ENCODE peak calls at places on chromosome 21, in six cellular contexts. L is heart right ventricle, X is ovary, O is HFF-Myc, C is nephron progenitor cell, H is H9. U is an unnamed sample.

GRCh38 chr21:25331286-25331685 is 276.0 kb downstream of the MRPL39 start:
- DNase-seq in L (no peak), X (no peak), O (no peak), C (no peak), H (no peak), U (no peak)

GRCh38 chr21:28298251-28298672 is 694.4 kb downstream of the LTN1 start:
- DNase-seq in L (no peak), X (no peak), O (no peak), C (no peak), H (no peak), U (peak; percentile 34)

GRCh38 chr21:17828223-17828622 is 9.1 kb upstream of the C21orf91 start:
- DNase-seq in L (no peak), X (no peak), O (no peak), C (no peak), H (no peak), U (peak; percentile 44)

GRCh38 chr21:25710550-25710949 is 24.2 kb downstream of the ATP5PF start:
- DNase-seq in L (no peak), X (no peak), O (no peak), C (no peak), H (no peak), U (no peak)

GRCh38 chr21:28899744-28900143 is 92.9 kb downstream of the LTN1 start:
- DNase-seq in L (no peak), X (no peak), O (no peak), C (no peak), H (no peak), U (no peak)

GRCh38 chr21:25573409-25574206 is 33.7 kb downstream of the MRPL39 start:
- DNase-seq in L (no peak), X (no peak), O (peak; percentile 92), C (no peak), H (no peak), U (peak; percentile 74)

GRCh38 chr21:46048926-46049889 is 48.7 kb upstream of the COL6A2 start:
- DNase-seq in L (peak; percentile 84), X (peak; percentile 97), O (peak; percentile 99), C (no peak), H (peak; percentile 59), U (peak; percentile 99)

GRCh38 chr21:25501996-25502665 is 105.2 kb downstream of the MRPL39 start:
- DNase-seq in L (no peak), X (no peak), O (no peak), C (no peak), H (no peak), U (no peak)

GRCh38 chr21:30567617-30568016 is 6.5 kb upstream of the KRTAP19-7 start:
- DNase-seq in L (no peak), X (no peak), O (no peak), C (no peak), H (no peak), U (no peak)

GRCh38 chr21:22083899-22084298 is 1085.7 kb downstream of the NCAM2 start:
- DNase-seq in L (no peak), X (no peak), O (no peak), C (no peak), H (no peak), U (no peak)

GRCh38 chr21:41360072-41360821 is 1.6 kb upstream of the MX2 start:
- DNase-seq in L (no peak), X (peak; percentile 37), O (no peak), C (no peak), H (peak; percentile 64), U (no peak)

GRCh38 chr21:41866274-41866809 is 12.8 kb downstream of the PRDM15 start:
- DNase-seq in L (no peak), X (no peak), O (no peak), C (no peak), H (no peak), U (no peak)

GRCh38 chr21:25563399-25564116 is 43.7 kb downstream of the MRPL39 start:
- DNase-seq in L (no peak), X (no peak), O (no peak), C (no peak), H (no peak), U (no peak)

GRCh38 chr21:15159382-15160020 is 94.7 kb upstream of the NRIP1 start:
- DNase-seq in L (no peak), X (no peak), O (no peak), C (no peak), H (no peak), U (no peak)

GRCh38 chr21:42102063-42102462 is 30.9 kb downstream of the UMODL1 start:
- DNase-seq in L (no peak), X (no peak), O (no peak), C (no peak), H (no peak), U (peak; percentile 34)

GRCh38 chr21:39422468-39423241 is 22.9 kb downstream of the LCA5L start:
- DNase-seq in L (no peak), X (no peak), O (no peak), C (no peak), H (no peak), U (no peak)

GRCh38 chr21:39694750-39695149 is 50.2 kb upstream of the IGSF5 start:
- DNase-seq in L (no peak), X (no peak), O (no peak), C (no peak), H (no peak), U (no peak)

GRCh38 chr21:40830836-40831235 is 16.1 kb downstream of the DSCAM start:
- DNase-seq in L (no peak), X (no peak), O (no peak), C (no peak), H (peak; percentile 31), U (no peak)

DNA sequence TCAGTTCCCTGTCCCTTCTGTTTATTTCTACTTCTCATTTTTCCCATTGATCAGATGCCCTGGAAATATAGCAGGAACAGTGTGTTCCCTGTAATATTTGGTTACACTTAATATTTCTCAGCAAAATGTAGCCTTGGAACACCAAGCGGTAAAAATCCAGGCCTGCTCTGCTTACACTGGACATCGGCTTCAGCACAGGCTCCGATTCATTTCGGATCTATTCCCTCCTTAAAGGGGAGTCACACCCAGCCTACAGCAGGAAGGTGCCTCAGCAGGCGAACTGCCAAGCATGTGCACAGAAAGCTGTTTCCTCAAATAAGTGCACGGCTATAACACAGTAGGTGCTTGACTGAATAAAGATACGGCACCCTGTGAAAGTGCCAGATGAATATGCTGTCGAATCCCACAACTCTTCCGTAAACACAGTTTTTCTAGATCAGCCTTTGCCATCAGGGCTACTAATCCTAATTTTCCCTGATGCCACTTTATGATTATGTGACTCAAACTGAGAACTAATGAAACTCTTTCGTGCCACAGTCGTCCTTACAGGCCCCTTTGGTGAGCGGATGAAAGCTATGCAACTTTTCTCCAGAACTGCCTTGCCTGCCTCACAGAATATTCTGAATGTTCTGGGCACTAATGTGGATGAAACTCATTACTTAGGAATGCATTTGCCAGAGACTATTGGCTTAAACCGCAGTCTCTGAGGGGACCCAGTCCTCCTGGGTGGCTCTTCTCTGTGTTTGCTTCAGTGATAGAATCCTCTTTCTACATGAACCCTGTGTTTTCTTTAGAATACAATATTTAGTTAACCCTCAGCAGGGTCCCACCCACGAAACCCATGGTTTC is 275.5 kb upstream of the RUNX1 start:
- DNase-seq in L (no peak), X (peak; percentile 42), O (peak; percentile 30), C (no peak), H (no peak), U (peak; percentile 71)
- TF ChIP-seq CTCF in L (no peak), X (no peak), O (no peak), C (no peak), H (no peak), U (no peak)

GRCh38 chr21:35933466-35933865 is 126.9 kb downstream of the SETD4 start:
- DNase-seq in L (peak; percentile 38), X (peak; percentile 45), O (peak; percentile 90), C (no peak), H (no peak), U (peak; percentile 32)
- TF ChIP-seq CTCF in L (peak; percentile 17), X (no peak), O (peak; percentile 45), C (no peak), H (peak; percentile 53), U (peak; percentile 49)

DNA sequence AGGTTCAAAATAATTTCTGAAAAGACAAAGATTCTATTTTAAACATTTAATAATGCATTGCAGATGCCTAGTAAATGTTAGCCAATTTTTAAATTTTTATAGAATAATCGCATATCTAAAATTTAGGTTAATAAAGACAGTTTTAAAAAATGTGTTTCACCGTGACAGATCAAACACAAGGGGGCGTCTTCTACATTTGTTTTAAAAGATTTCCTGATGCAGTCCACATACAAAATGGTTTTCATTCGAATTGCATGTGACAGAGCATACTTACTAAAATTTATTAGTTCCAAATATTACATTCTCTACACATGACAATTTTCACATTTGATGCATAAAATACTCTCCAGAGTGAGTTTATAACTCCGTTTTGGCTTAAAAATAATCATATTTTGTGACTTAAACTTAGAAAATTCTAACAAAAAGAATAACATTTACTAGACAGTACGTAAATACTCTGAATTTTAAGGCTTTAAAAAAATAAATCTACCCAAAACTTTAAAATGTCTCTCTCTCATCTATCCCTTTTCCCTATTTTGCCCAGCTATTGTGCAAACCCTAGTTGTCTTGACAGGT is 75.5 kb downstream of the ADAMTS1 start:
- DNase-seq in L (no peak), X (no peak), O (no peak), C (peak; percentile 5), H (no peak), U (peak; percentile 46)
- TF ChIP-seq CTCF in L (peak; percentile 71), X (peak; percentile 57), O (peak; percentile 31), C (peak; percentile 52), H (peak; percentile 73), U (peak; percentile 39)

GRCh38 chr21:44456915-44457736 is 1.8 kb downstream of the LRRC3 start:
- DNase-seq in L (no peak), X (no peak), O (no peak), C (no peak), H (no peak), U (no peak)

GRCh38 chr21:44456207-44456914 is 1.1 kb downstream of the LRRC3 start:
- DNase-seq in L (no peak), X (no peak), O (no peak), C (no peak), H (no peak), U (no peak)

GRCh38 chr21:44454058-44454457 is 1.3 kb upstream of the LRRC3 start:
- DNase-seq in L (no peak), X (no peak), O (no peak), C (no peak), H (peak; percentile 10), U (no peak)

GRCh38 chr21:44454747-44455523 is at the start of gene LRRC3:
- DNase-seq in L (peak; percentile 90), X (peak; percentile 90), O (no peak), C (peak; percentile 97), H (peak; percentile 99), U (peak; percentile 13)

DNA sequence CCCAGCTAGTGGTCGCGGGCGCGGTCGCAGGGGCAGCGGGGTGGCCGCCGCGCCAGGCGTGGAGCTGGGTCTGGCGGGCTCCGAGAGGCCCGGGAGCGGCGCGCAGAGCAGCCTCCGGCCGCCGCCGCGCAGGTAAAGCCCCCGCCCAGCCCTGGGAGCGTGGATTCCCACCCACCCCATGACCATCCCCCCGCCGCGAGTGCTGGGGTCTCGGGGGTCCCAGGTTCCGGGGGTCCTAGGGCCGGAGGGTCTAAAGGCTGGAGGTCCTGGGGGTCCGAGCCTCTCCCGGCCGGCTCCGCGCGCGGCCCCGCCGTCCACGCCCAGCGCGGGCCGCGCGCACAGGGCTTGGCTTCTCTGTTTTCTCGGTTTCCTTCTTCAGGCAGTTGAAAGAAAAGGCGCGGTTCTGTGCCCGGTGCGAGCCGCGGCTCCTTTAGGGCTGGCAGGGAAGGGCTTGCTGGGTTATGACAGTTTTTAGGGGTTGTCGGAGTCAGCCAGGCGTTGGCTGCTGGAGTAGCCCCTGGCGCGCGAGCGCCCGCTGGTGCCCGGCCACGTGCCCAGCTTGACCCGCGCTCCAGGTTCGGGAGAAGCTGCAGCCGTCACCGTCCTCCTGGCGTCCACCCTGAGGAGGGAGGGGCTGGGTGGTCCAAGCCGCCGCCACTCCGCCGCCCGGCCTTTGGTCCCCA is 355 bp downstream of the LRRC3 start:
- DNase-seq in L (peak; percentile 63), X (no peak), O (no peak), C (peak; percentile 52), H (peak; percentile 56), U (no peak)
- TF ChIP-seq CTCF in L (peak; percentile 20), X (no peak), O (no peak), C (no peak), H (peak; percentile 28), U (no peak)

U was measured in astrocyte of the cerebellum.